ENCODE peak calls at places on chromosomes 4 and X, in five cellular contexts. One of them, this sample, is unnamed.

GRCh38 chr4:99723555-99724450 is 66.2 kb upstream of the C4orf54 start:
- DNase-seq in prostate gland: peak
- DNase-seq in fibroblast of lung: peak
- DNase-seq in IMR-90: peak
- DNase-seq in neural progenitor cell: no peak
- DNase-seq in this sample: peak

GRCh38 chrX:155434906-155435743 is 23.3 kb downstream of the F8A3 start:
- DNase-seq in IMR-90: no peak
- DNase-seq in neural progenitor cell: no peak
- DNase-seq in prostate gland: no peak
- DNase-seq in fibroblast of lung: no peak
- DNase-seq in this sample: no peak

GRCh38 chr4:20354120-20354519 is 102.4 kb downstream of the SLIT2 start:
- DNase-seq in prostate gland: no peak
- DNase-seq in neural progenitor cell: peak
- DNase-seq in IMR-90: no peak
- DNase-seq in fibroblast of lung: no peak
- DNase-seq in this sample: no peak

GRCh38 chr4:128768373-128768996 is 41.0 kb upstream of the JADE1 start:
- DNase-seq in neural progenitor cell: no peak
- DNase-seq in IMR-90: peak
- DNase-seq in prostate gland: no peak
- DNase-seq in fibroblast of lung: no peak
- DNase-seq in this sample: peak

GRCh38 chr4:27807207-27807606 is 946.6 kb downstream of the STIM2 start:
- DNase-seq in IMR-90: peak
- DNase-seq in prostate gland: no peak
- DNase-seq in fibroblast of lung: no peak
- DNase-seq in neural progenitor cell: no peak
- DNase-seq in this sample: no peak

GRCh38 chrX:152276277-152276676 is 137.9 kb upstream of the MAGEA10 start:
- DNase-seq in neural progenitor cell: no peak
- DNase-seq in IMR-90: no peak
- DNase-seq in fibroblast of lung: no peak
- DNase-seq in prostate gland: no peak
- DNase-seq in this sample: peak

GRCh38 chrX:24113161-24113560 is 36.4 kb upstream of the ZFX start:
- DNase-seq in neural progenitor cell: no peak
- DNase-seq in IMR-90: peak
- DNase-seq in fibroblast of lung: peak
- DNase-seq in prostate gland: no peak
- DNase-seq in this sample: no peak

GRCh38 chrX:110315541-110315940 is 2.3 kb downstream of the AMMECR1 start:
- DNase-seq in fibroblast of lung: no peak
- DNase-seq in prostate gland: no peak
- DNase-seq in IMR-90: no peak
- DNase-seq in neural progenitor cell: no peak
- DNase-seq in this sample: no peak

GRCh38 chr4:95949136-95949765 is 109.4 kb downstream of the PDHA2 start:
- DNase-seq in prostate gland: no peak
- DNase-seq in fibroblast of lung: no peak
- DNase-seq in neural progenitor cell: no peak
- DNase-seq in IMR-90: no peak
- DNase-seq in this sample: no peak

GRCh38 chr4:176286728-176287127 is 17.7 kb upstream of the ASB5 start:
- DNase-seq in fibroblast of lung: peak
- DNase-seq in prostate gland: no peak
- DNase-seq in IMR-90: peak
- DNase-seq in neural progenitor cell: no peak
- DNase-seq in this sample: no peak

GRCh38 chrX:81259714-81260395 is 58.0 kb downstream of the SH3BGRL start:
- DNase-seq in prostate gland: no peak
- DNase-seq in neural progenitor cell: no peak
- DNase-seq in fibroblast of lung: peak
- DNase-seq in IMR-90: peak
- DNase-seq in this sample: peak

GRCh38 chr4:40648742-40649281 is 19.1 kb upstream of the RBM47 start:
- DNase-seq in neural progenitor cell: no peak
- DNase-seq in prostate gland: no peak
- DNase-seq in IMR-90: no peak
- DNase-seq in fibroblast of lung: no peak
- DNase-seq in this sample: no peak

GRCh38 chr4:3822230-3822947 is 56.2 kb downstream of the ADRA2C start:
- DNase-seq in neural progenitor cell: no peak
- DNase-seq in prostate gland: no peak
- DNase-seq in IMR-90: no peak
- DNase-seq in fibroblast of lung: no peak
- DNase-seq in this sample: no peak

GRCh38 chrX:49186125-49187027 is at the start of gene PRICKLE3:
- DNase-seq in IMR-90: peak
- DNase-seq in neural progenitor cell: peak
- DNase-seq in fibroblast of lung: peak
- DNase-seq in prostate gland: peak
- DNase-seq in this sample: peak

GRCh38 chr4:177484613-177485021 is 42.4 kb upstream of the AGA start:
- DNase-seq in fibroblast of lung: peak
- DNase-seq in neural progenitor cell: no peak
- DNase-seq in prostate gland: no peak
- DNase-seq in IMR-90: peak
- DNase-seq in this sample: peak

GRCh38 chr4:8118035-8118434 is 40.6 kb downstream of the ABLIM2 start:
- DNase-seq in IMR-90: no peak
- DNase-seq in fibroblast of lung: no peak
- DNase-seq in neural progenitor cell: no peak
- DNase-seq in prostate gland: no peak
- DNase-seq in this sample: no peak

GRCh38 chr4:30744957-30745640 is 24.9 kb downstream of the PCDH7 start:
- DNase-seq in IMR-90: no peak
- DNase-seq in fibroblast of lung: no peak
- DNase-seq in neural progenitor cell: peak
- DNase-seq in prostate gland: no peak
- DNase-seq in this sample: no peak

GRCh38 chr4:86306816-86307215 is 53.0 kb downstream of the MAPK10 start:
- DNase-seq in neural progenitor cell: no peak
- DNase-seq in fibroblast of lung: peak
- DNase-seq in IMR-90: peak
- DNase-seq in prostate gland: no peak
- DNase-seq in this sample: no peak

GRCh38 chr4:155047755-155048154 is 160.7 kb upstream of the NPY2R start:
- DNase-seq in prostate gland: no peak
- DNase-seq in fibroblast of lung: peak
- DNase-seq in IMR-90: peak
- DNase-seq in neural progenitor cell: no peak
- DNase-seq in this sample: peak

GRCh38 chrX:57951666-57952319 is 41.5 kb upstream of the ZXDA start:
- DNase-seq in neural progenitor cell: no peak
- DNase-seq in fibroblast of lung: no peak
- DNase-seq in IMR-90: no peak
- DNase-seq in prostate gland: no peak
- DNase-seq in this sample: no peak

GRCh38 chr4:113476800-113477199 is 284.7 kb downstream of the CAMK2D start:
- DNase-seq in prostate gland: no peak
- DNase-seq in fibroblast of lung: peak
- DNase-seq in IMR-90: peak
- DNase-seq in neural progenitor cell: no peak
- DNase-seq in this sample: peak

GRCh38 chrX:53794181-53794580 is 107.7 kb upstream of the HUWE1 start:
- DNase-seq in prostate gland: no peak
- DNase-seq in neural progenitor cell: no peak
- DNase-seq in fibroblast of lung: no peak
- DNase-seq in IMR-90: no peak
- DNase-seq in this sample: no peak

GRCh38 chr4:185740471-185740873 is 71.5 kb downstream of the SORBS2 start:
- DNase-seq in neural progenitor cell: no peak
- DNase-seq in prostate gland: no peak
- DNase-seq in fibroblast of lung: peak
- DNase-seq in IMR-90: no peak
- DNase-seq in this sample: no peak

GRCh38 chr4:21744046-21744445 is 204.5 kb downstream of the KCNIP4 start:
- DNase-seq in neural progenitor cell: no peak
- DNase-seq in prostate gland: no peak
- DNase-seq in IMR-90: no peak
- DNase-seq in fibroblast of lung: peak
- DNase-seq in this sample: no peak

GRCh38 chr4:40185830-40186664 is 10.8 kb upstream of the RHOH start:
- DNase-seq in neural progenitor cell: no peak
- DNase-seq in fibroblast of lung: no peak
- DNase-seq in IMR-90: peak
- DNase-seq in prostate gland: no peak
- DNase-seq in this sample: peak

GRCh38 chr4:109701566-109702399 is 1.5 kb downstream of the CASP6 start:
- DNase-seq in fibroblast of lung: peak
- DNase-seq in neural progenitor cell: peak
- DNase-seq in IMR-90: no peak
- DNase-seq in prostate gland: no peak
- DNase-seq in this sample: peak

GRCh38 chr4:7371122-7371941 is 63.4 kb downstream of the PSAPL1 start:
- DNase-seq in prostate gland: no peak
- DNase-seq in neural progenitor cell: no peak
- DNase-seq in fibroblast of lung: no peak
- DNase-seq in IMR-90: peak
- DNase-seq in this sample: peak

GRCh38 chrX:68113837-68114572 is 319.3 kb downstream of the OPHN1 start:
- DNase-seq in prostate gland: no peak
- DNase-seq in fibroblast of lung: no peak
- DNase-seq in neural progenitor cell: no peak
- DNase-seq in IMR-90: no peak
- DNase-seq in this sample: no peak

GRCh38 chrX:98068210-98068609 is 1184.5 kb downstream of the RPA4 start:
- DNase-seq in prostate gland: peak
- DNase-seq in IMR-90: no peak
- DNase-seq in neural progenitor cell: peak
- DNase-seq in fibroblast of lung: peak
- DNase-seq in this sample: no peak

GRCh38 chr4:80307183-80307735 is 28.3 kb upstream of the CFAP299 start:
- DNase-seq in fibroblast of lung: no peak
- DNase-seq in neural progenitor cell: no peak
- DNase-seq in IMR-90: peak
- DNase-seq in prostate gland: no peak
- DNase-seq in this sample: peak

GRCh38 chr4:53532521-53532920 is 58.8 kb downstream of the LNX1 start:
- DNase-seq in IMR-90: peak
- DNase-seq in neural progenitor cell: no peak
- DNase-seq in fibroblast of lung: no peak
- DNase-seq in prostate gland: no peak
- DNase-seq in this sample: no peak

GRCh38 chr4:42302348-42302747 is 94.9 kb upstream of the SHISA3 start:
- DNase-seq in prostate gland: peak
- DNase-seq in neural progenitor cell: peak
- DNase-seq in fibroblast of lung: peak
- DNase-seq in IMR-90: peak
- DNase-seq in this sample: no peak
- TF ChIP-seq CTCF in prostate gland: no peak
- TF ChIP-seq CTCF in neural progenitor cell: peak
- TF ChIP-seq CTCF in fibroblast of lung: peak
- TF ChIP-seq CTCF in IMR-90: peak
- TF ChIP-seq CTCF in this sample: peak

GRCh38 chr4:108649863-108650211 is 562 bp upstream of the OSTC start:
- DNase-seq in prostate gland: no peak
- DNase-seq in IMR-90: no peak
- DNase-seq in neural progenitor cell: no peak
- DNase-seq in fibroblast of lung: no peak
- DNase-seq in this sample: no peak

GRCh38 chr4:108651068-108651794 is 832 bp downstream of the OSTC start:
- DNase-seq in IMR-90: peak
- DNase-seq in neural progenitor cell: peak
- DNase-seq in fibroblast of lung: peak
- DNase-seq in prostate gland: no peak
- DNase-seq in this sample: peak

GRCh38 chr4:108646706-108647105 is 3.7 kb upstream of the OSTC start:
- DNase-seq in fibroblast of lung: no peak
- DNase-seq in IMR-90: no peak
- DNase-seq in neural progenitor cell: no peak
- DNase-seq in prostate gland: no peak
- DNase-seq in this sample: no peak

GRCh38 chr4:108650212-108651067 is at the start of gene OSTC:
- DNase-seq in neural progenitor cell: peak
- DNase-seq in IMR-90: peak
- DNase-seq in fibroblast of lung: peak
- DNase-seq in prostate gland: peak
- DNase-seq in this sample: peak
- TF ChIP-seq CTCF in neural progenitor cell: peak
- TF ChIP-seq CTCF in IMR-90: peak
- TF ChIP-seq CTCF in fibroblast of lung: peak
- TF ChIP-seq CTCF in prostate gland: no peak
- TF ChIP-seq CTCF in this sample: no peak

GRCh38 chrX:15142084-15142715 is 127.7 kb downstream of the ASB9 start:
- DNase-seq in IMR-90: no peak
- DNase-seq in fibroblast of lung: no peak
- DNase-seq in neural progenitor cell: no peak
- DNase-seq in prostate gland: no peak
- DNase-seq in this sample: peak

GRCh38 chrX:15143050-15143824 is 126.6 kb downstream of the ASB9 start:
- DNase-seq in fibroblast of lung: peak
- DNase-seq in IMR-90: peak
- DNase-seq in neural progenitor cell: peak
- DNase-seq in prostate gland: peak
- DNase-seq in this sample: peak

GRCh38 chrX:15143825-15144121 is 126.1 kb downstream of the ASB9 start:
- DNase-seq in neural progenitor cell: no peak
- DNase-seq in prostate gland: no peak
- DNase-seq in fibroblast of lung: no peak
- DNase-seq in IMR-90: no peak
- DNase-seq in this sample: no peak

GRCh38 chrX:15150578-15150977 is 119.3 kb downstream of the ASB9 start:
- DNase-seq in neural progenitor cell: no peak
- DNase-seq in IMR-90: no peak
- DNase-seq in prostate gland: no peak
- DNase-seq in fibroblast of lung: no peak
- DNase-seq in this sample: no peak

DNA sequence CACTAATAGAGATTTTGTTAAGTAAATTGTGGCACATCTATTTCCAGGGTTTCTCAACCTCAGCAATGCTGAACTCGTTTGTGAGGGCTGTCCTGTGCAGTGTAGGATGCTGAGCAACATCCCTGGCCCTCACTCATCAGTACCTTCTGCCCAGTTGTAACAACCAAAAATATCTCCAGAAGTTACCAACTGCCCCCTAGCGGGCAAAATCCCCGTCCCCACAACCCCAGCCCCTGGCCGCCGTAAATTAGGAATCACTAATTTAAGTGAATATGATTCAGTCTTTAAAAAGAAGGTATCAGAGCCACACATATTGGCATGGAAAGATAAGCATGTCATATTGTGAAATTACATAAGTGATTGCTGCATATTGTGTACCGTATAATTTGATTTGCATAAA is 123.4 kb downstream of the ASB9 start:
- DNase-seq in IMR-90: no peak
- DNase-seq in prostate gland: no peak
- DNase-seq in fibroblast of lung: peak
- DNase-seq in neural progenitor cell: peak
- DNase-seq in this sample: no peak
- TF ChIP-seq CTCF in IMR-90: peak
- TF ChIP-seq CTCF in prostate gland: no peak
- TF ChIP-seq CTCF in fibroblast of lung: peak
- TF ChIP-seq CTCF in neural progenitor cell: peak
- TF ChIP-seq CTCF in this sample: peak

GRCh38 chrX:99271641-99272040 is 1138.4 kb downstream of the PCDH19 start:
- DNase-seq in IMR-90: no peak
- DNase-seq in prostate gland: no peak
- DNase-seq in fibroblast of lung: no peak
- DNase-seq in neural progenitor cell: no peak
- DNase-seq in this sample: no peak

GRCh38 chrX:99266255-99266654 is 1143.8 kb downstream of the PCDH19 start:
- DNase-seq in neural progenitor cell: no peak
- DNase-seq in fibroblast of lung: no peak
- DNase-seq in IMR-90: no peak
- DNase-seq in prostate gland: no peak
- DNase-seq in this sample: no peak
- TF ChIP-seq CTCF in neural progenitor cell: no peak
- TF ChIP-seq CTCF in fibroblast of lung: no peak
- TF ChIP-seq CTCF in IMR-90: no peak
- TF ChIP-seq CTCF in prostate gland: no peak
- TF ChIP-seq CTCF in this sample: no peak